ENCODE peak calls at places on chromosome 2, in four cellular contexts. T is transverse colon, F is stomach, D is mesenchymal stem cell. R is an unnamed sample. For H3K4me1 and H3K27me3, the result is how much of the 10 kb centered on the place peaks cover.

GRCh38 chr2:63665091-63665490 is 76.3 kb downstream of the MDH1 start:
- DNase-seq in T (no peak), D (no peak), F (no peak), R (no peak)

GRCh38 chr2:33086400-33087015 is 139.8 kb downstream of the LTBP1 start:
- DNase-seq in D (peak), T (peak), F (peak), R (no peak)

GRCh38 chr2:237488901-237489860 is 2.1 kb downstream of the MLPH start:
- DNase-seq in T (peak), F (peak), D (no peak), R (no peak)

GRCh38 chr2:238021327-238021726 is 39.5 kb upstream of the SCLY start:
- DNase-seq in F (no peak), T (no peak), D (peak), R (no peak)

GRCh38 chr2:9554841-9555337 is 741 bp downstream of the ADAM17 start:
- DNase-seq in T (peak), F (no peak), D (peak), R (peak)

GRCh38 chr2:140200307-140200706 is 1420.1 kb upstream of the NXPH2 start:
- DNase-seq in F (no peak), D (no peak), T (no peak), R (no peak)

GRCh38 chr2:55961318-55961911 is 37.8 kb upstream of the EFEMP1 start:
- DNase-seq in F (no peak), T (no peak), D (peak), R (no peak)

GRCh38 chr2:230956827-230957755 is 32.0 kb upstream of the GPR55 start:
- DNase-seq in T (peak), D (peak), F (peak), R (peak)

GRCh38 chr2:25219621-25220020 is 51.2 kb upstream of the POMC start:
- DNase-seq in F (no peak), T (no peak), D (no peak), R (no peak)

GRCh38 chr2:143558665-143559064 is 429.4 kb downstream of the ARHGAP15 start:
- DNase-seq in T (no peak), F (no peak), D (peak), R (no peak)

GRCh38 chr2:112818094-112818902 is 18.3 kb downstream of the IL1B start:
- DNase-seq in T (no peak), F (no peak), D (peak), R (no peak)

GRCh38 chr2:48479923-48480322 is 50.0 kb upstream of the STON1 start:
- DNase-seq in F (no peak), D (no peak), T (no peak), R (no peak)

GRCh38 chr2:75561566-75562512 is 1.1 kb upstream of the EVA1A start:
- DNase-seq in D (peak), T (no peak), F (no peak), R (no peak)

GRCh38 chr2:174688079-174688478 is 76.2 kb downstream of the CHRNA1 start:
- DNase-seq in F (no peak), D (peak), T (no peak), R (no peak)

GRCh38 chr2:20666364-20667150 is at the start of gene GDF7:
- DNase-seq in F (no peak), D (peak), T (peak), R (no peak)

GRCh38 chr2:126797622-126798275 is 100.9 kb upstream of the TEX51 start:
- DNase-seq in T (no peak), F (peak), D (no peak), R (no peak)

GRCh38 chr2:239181074-239181581 is 219.7 kb downstream of the HDAC4 start:
- DNase-seq in T (no peak), F (no peak), D (no peak), R (no peak)

DNA sequence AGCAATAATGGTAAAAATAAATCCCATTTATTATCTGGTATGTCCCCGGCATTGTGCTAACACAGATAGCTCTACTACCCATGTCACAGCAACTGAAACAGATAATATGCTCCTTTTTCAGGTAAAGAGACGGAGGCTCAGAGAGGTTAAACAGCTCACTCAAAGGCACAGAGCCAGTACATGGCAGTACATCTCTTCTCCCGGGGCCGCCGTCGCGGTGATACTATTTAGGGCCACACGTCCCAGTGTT is 693 bp upstream of the PDK1 start:
- DNase-seq in F (no peak), T (no peak), D (no peak), R (no peak)
- H3K4me1 ChIP-seq in F (under half), T (under half), D (under half), R (under half)

GRCh38 chr2:53818854-53819435 is 32.1 kb downstream of the ERLEC1 start:
- DNase-seq in F (no peak), T (no peak), D (no peak), R (no peak)
- H3K27me3 ChIP-seq in F (under half), T (under half), D (under half), R (under half)

GRCh38 chr2:38619458-38620164 is 16.9 kb upstream of the HNRNPLL start:
- DNase-seq in T (no peak), D (peak), F (no peak), R (no peak)
- H3K27ac ChIP-seq in T (no peak), D (no peak), F (peak), R (no peak)

DNA sequence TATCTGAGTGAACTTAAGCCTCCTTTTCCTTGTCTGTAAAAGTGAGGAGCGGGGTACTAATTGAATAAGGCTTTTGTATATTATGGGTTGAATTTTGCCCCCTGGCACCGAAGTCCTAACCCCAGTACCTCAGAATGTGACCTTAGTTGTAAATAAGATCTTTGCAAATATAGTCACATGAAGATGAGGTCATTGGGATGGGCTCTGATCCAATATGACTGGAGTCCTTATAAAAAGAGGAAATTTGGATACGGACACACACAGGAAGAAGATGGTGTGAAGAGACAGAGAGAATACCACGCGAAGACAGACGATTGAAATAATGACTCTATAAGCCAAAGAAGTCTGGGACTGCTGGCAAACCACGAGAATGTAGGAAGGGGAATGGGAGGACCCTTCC is 98.5 kb downstream of the CPO start:
- DNase-seq in F (no peak), T (no peak), D (no peak), R (no peak)
- H3K4me1 ChIP-seq in F (under half), T (under half), D (under half), R (under half)

GRCh38 chr2:654896-655295 is 22.3 kb downstream of the TMEM18 start:
- DNase-seq in D (no peak), T (no peak), F (no peak), R (no peak)
- H3K27me3 ChIP-seq in D (under half), T (under half), F (under half), R (under half)

DNA sequence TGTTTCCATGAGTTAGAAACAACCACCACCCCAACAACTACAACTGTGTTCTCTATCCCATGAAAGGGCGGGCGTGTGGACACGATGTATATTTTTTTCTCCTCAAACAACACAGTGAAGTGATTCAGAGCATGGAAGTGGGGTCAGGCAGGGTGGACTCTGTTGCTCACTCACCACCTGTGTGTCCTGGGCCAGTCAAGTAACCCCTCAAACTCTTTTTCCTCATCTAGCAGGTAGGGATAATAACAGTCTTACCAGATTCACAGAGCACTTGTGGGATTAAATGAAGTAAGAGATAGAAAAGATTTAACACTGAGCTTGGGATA is 162.0 kb upstream of the EPAS1 start:
- DNase-seq in D (no peak), F (no peak), T (no peak), R (no peak)
- H3K27ac ChIP-seq in D (peak), F (peak), T (no peak), R (no peak)

GRCh38 chr2:46847726-46848421 is 67.7 kb downstream of the MCFD2 start:
- DNase-seq in T (no peak), F (no peak), D (peak), R (no peak)

GRCh38 chr2:46848446-46848845 is 67.2 kb downstream of the MCFD2 start:
- DNase-seq in D (no peak), F (no peak), T (no peak), R (no peak)

GRCh38 chr2:46849080-46849715 is 66.4 kb downstream of the MCFD2 start:
- DNase-seq in F (no peak), D (no peak), T (peak), R (no peak)

GRCh38 chr2:46850742-46851141 is 64.9 kb downstream of the MCFD2 start:
- DNase-seq in T (peak), D (peak), F (peak), R (no peak)

DNA sequence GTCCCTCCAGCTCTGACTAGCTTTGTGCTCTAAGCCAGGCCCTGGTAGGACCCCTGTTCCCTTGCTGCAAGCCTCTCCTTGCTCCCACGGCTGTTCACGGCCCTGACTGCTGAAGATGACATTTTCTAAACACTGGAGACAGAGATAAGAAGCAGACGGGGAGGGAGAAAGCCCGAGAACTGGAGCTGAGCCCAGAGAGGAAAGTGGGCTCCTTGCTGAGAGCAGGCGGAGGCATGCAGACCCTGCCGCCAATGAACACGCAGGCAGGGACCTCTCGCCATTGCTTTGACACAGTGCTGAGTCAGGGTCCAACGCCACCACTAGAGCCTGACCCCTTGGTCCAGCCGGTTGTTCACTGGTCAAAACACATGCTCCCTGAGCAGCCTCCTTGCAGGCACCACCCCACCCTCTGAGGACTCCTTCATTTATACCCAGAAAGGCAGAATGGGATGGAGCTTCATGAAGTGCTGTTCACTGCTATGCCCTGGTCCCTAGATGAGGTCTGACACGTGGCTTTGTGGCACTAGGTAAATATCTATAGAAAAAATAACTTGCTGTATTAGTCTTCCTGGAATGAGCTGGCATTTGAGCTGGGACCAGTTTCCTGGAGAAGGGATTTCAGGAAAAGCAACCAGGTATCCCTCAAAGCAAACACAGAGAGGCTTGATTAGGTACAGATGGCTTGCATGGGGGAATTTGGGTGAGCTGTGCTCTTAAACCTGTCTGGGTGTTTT is 65.7 kb downstream of the MCFD2 start:
- DNase-seq in T (peak), F (peak), D (peak), R (no peak)
- H3K4me1 ChIP-seq in T (half or more), F (half or more), D (under half), R (under half)

R was measured in CD4-positive, alpha-beta memory T cell.